ENCODE peak calls at places on chromosomes 2 and 18, in eight cellular contexts. One of them, this sample, is unnamed.

GRCh38 chr2:28695245-28695647 is 56.4 kb upstream of the PPP1CB start:
- DNase-seq in stimulated activated CD8-positive, alpha-beta memory T cell treated with anti-CD3 and anti-CD28 coated beads, Interleukin-15, amount 100 ng/mL, for 4 hours: no peak
- DNase-seq in GM06990: no peak
- DNase-seq in G401: no peak
- DNase-seq in upper lobe of left lung: no peak
- DNase-seq in stimulated activated naive CD8-positive, alpha-beta T cell treated with anti-CD3 and anti-CD28 coated beads, Interleukin-15, Interleukin-2, amounts not matched to agents 100 U/mL and 50 U/mL, for 24 hours: no peak
- DNase-seq in HTR-8/SVneo: no peak
- DNase-seq in HepG2: no peak
- DNase-seq in this sample: no peak

GRCh38 chr2:144040834-144041233 is 479.1 kb downstream of the ZEB2 start:
- DNase-seq in HepG2: no peak
- DNase-seq in GM06990: no peak
- DNase-seq in HTR-8/SVneo: no peak
- DNase-seq in stimulated activated naive CD8-positive, alpha-beta T cell treated with anti-CD3 and anti-CD28 coated beads, Interleukin-15, Interleukin-2, amounts not matched to agents 100 U/mL and 50 U/mL, for 24 hours: no peak
- DNase-seq in stimulated activated CD8-positive, alpha-beta memory T cell treated with anti-CD3 and anti-CD28 coated beads, Interleukin-15, amount 100 ng/mL, for 4 hours: no peak
- DNase-seq in G401: no peak
- DNase-seq in upper lobe of left lung: no peak
- DNase-seq in this sample: no peak

GRCh38 chr2:37881397-37881796 is 43.7 kb upstream of the RMDN2 start:
- DNase-seq in HTR-8/SVneo: no peak
- DNase-seq in GM06990: no peak
- DNase-seq in stimulated activated naive CD8-positive, alpha-beta T cell treated with anti-CD3 and anti-CD28 coated beads, Interleukin-15, Interleukin-2, amounts not matched to agents 100 U/mL and 50 U/mL, for 24 hours: no peak
- DNase-seq in G401: no peak
- DNase-seq in HepG2: no peak
- DNase-seq in upper lobe of left lung: no peak
- DNase-seq in stimulated activated CD8-positive, alpha-beta memory T cell treated with anti-CD3 and anti-CD28 coated beads, Interleukin-15, amount 100 ng/mL, for 4 hours: no peak
- DNase-seq in this sample: no peak

GRCh38 chr2:33366473-33366872 is 110.0 kb upstream of the RASGRP3 start:
- DNase-seq in stimulated activated CD8-positive, alpha-beta memory T cell treated with anti-CD3 and anti-CD28 coated beads, Interleukin-15, amount 100 ng/mL, for 4 hours: no peak
- DNase-seq in G401: no peak
- DNase-seq in GM06990: no peak
- DNase-seq in upper lobe of left lung: no peak
- DNase-seq in HepG2: no peak
- DNase-seq in HTR-8/SVneo: no peak
- DNase-seq in stimulated activated naive CD8-positive, alpha-beta T cell treated with anti-CD3 and anti-CD28 coated beads, Interleukin-15, Interleukin-2, amounts not matched to agents 100 U/mL and 50 U/mL, for 24 hours: no peak
- DNase-seq in this sample: peak

GRCh38 chr18:44638141-44638540 is 42.5 kb upstream of the SETBP1 start:
- DNase-seq in upper lobe of left lung: no peak
- DNase-seq in HTR-8/SVneo: no peak
- DNase-seq in G401: no peak
- DNase-seq in HepG2: no peak
- DNase-seq in stimulated activated CD8-positive, alpha-beta memory T cell treated with anti-CD3 and anti-CD28 coated beads, Interleukin-15, amount 100 ng/mL, for 4 hours: no peak
- DNase-seq in stimulated activated naive CD8-positive, alpha-beta T cell treated with anti-CD3 and anti-CD28 coated beads, Interleukin-15, Interleukin-2, amounts not matched to agents 100 U/mL and 50 U/mL, for 24 hours: no peak
- DNase-seq in GM06990: no peak
- DNase-seq in this sample: no peak

GRCh38 chr2:205684871-205685313 is 2.6 kb downstream of the NRP2 start:
- DNase-seq in upper lobe of left lung: peak
- DNase-seq in HepG2: no peak
- DNase-seq in HTR-8/SVneo: no peak
- DNase-seq in GM06990: no peak
- DNase-seq in G401: no peak
- DNase-seq in stimulated activated naive CD8-positive, alpha-beta T cell treated with anti-CD3 and anti-CD28 coated beads, Interleukin-15, Interleukin-2, amounts not matched to agents 100 U/mL and 50 U/mL, for 24 hours: no peak
- DNase-seq in stimulated activated CD8-positive, alpha-beta memory T cell treated with anti-CD3 and anti-CD28 coated beads, Interleukin-15, amount 100 ng/mL, for 4 hours: no peak
- DNase-seq in this sample: no peak

GRCh38 chr2:117859532-117859911 is 45.0 kb downstream of the DDX18 start:
- DNase-seq in stimulated activated naive CD8-positive, alpha-beta T cell treated with anti-CD3 and anti-CD28 coated beads, Interleukin-15, Interleukin-2, amounts not matched to agents 100 U/mL and 50 U/mL, for 24 hours: no peak
- DNase-seq in stimulated activated CD8-positive, alpha-beta memory T cell treated with anti-CD3 and anti-CD28 coated beads, Interleukin-15, amount 100 ng/mL, for 4 hours: no peak
- DNase-seq in HTR-8/SVneo: no peak
- DNase-seq in GM06990: no peak
- DNase-seq in upper lobe of left lung: peak
- DNase-seq in HepG2: no peak
- DNase-seq in G401: no peak
- DNase-seq in this sample: no peak

GRCh38 chr2:64625352-64626145 is 28.2 kb downstream of the SERTAD2 start:
- DNase-seq in upper lobe of left lung: no peak
- DNase-seq in HepG2: no peak
- DNase-seq in stimulated activated CD8-positive, alpha-beta memory T cell treated with anti-CD3 and anti-CD28 coated beads, Interleukin-15, amount 100 ng/mL, for 4 hours: no peak
- DNase-seq in G401: no peak
- DNase-seq in HTR-8/SVneo: no peak
- DNase-seq in stimulated activated naive CD8-positive, alpha-beta T cell treated with anti-CD3 and anti-CD28 coated beads, Interleukin-15, Interleukin-2, amounts not matched to agents 100 U/mL and 50 U/mL, for 24 hours: no peak
- DNase-seq in GM06990: no peak
- DNase-seq in this sample: no peak

GRCh38 chr2:221539246-221539645 is 32.9 kb downstream of the EPHA4 start:
- DNase-seq in HepG2: no peak
- DNase-seq in stimulated activated naive CD8-positive, alpha-beta T cell treated with anti-CD3 and anti-CD28 coated beads, Interleukin-15, Interleukin-2, amounts not matched to agents 100 U/mL and 50 U/mL, for 24 hours: no peak
- DNase-seq in HTR-8/SVneo: no peak
- DNase-seq in stimulated activated CD8-positive, alpha-beta memory T cell treated with anti-CD3 and anti-CD28 coated beads, Interleukin-15, amount 100 ng/mL, for 4 hours: no peak
- DNase-seq in GM06990: no peak
- DNase-seq in G401: no peak
- DNase-seq in upper lobe of left lung: no peak
- DNase-seq in this sample: no peak

GRCh38 chr2:41355794-41356193 is 692.0 kb upstream of the PKDCC start:
- DNase-seq in stimulated activated naive CD8-positive, alpha-beta T cell treated with anti-CD3 and anti-CD28 coated beads, Interleukin-15, Interleukin-2, amounts not matched to agents 100 U/mL and 50 U/mL, for 24 hours: no peak
- DNase-seq in GM06990: no peak
- DNase-seq in G401: no peak
- DNase-seq in HepG2: no peak
- DNase-seq in upper lobe of left lung: no peak
- DNase-seq in HTR-8/SVneo: no peak
- DNase-seq in stimulated activated CD8-positive, alpha-beta memory T cell treated with anti-CD3 and anti-CD28 coated beads, Interleukin-15, amount 100 ng/mL, for 4 hours: no peak
- DNase-seq in this sample: no peak

GRCh38 chr2:231189571-231190495 is 8.6 kb upstream of the ARMC9 start:
- DNase-seq in G401: peak
- DNase-seq in HepG2: no peak
- DNase-seq in HTR-8/SVneo: no peak
- DNase-seq in GM06990: no peak
- DNase-seq in stimulated activated CD8-positive, alpha-beta memory T cell treated with anti-CD3 and anti-CD28 coated beads, Interleukin-15, amount 100 ng/mL, for 4 hours: no peak
- DNase-seq in stimulated activated naive CD8-positive, alpha-beta T cell treated with anti-CD3 and anti-CD28 coated beads, Interleukin-15, Interleukin-2, amounts not matched to agents 100 U/mL and 50 U/mL, for 24 hours: no peak
- DNase-seq in upper lobe of left lung: no peak
- DNase-seq in this sample: no peak